ENCODE peak calls at places on chromosomes 2 and 18, in five cellular contexts. S, D, T, N and I are unnamed samples.

GRCh38 chr2:204145197-204146190 is 208.9 kb downstream of the ICOS start:
- DNase-seq in T (peak), D (peak), S (peak), N (peak), I (peak)

GRCh38 chr18:62751977-62752376 is 36.6 kb downstream of the PHLPP1 start:
- DNase-seq in T (no peak), N (no peak), S (no peak), D (no peak), I (no peak)

GRCh38 chr2:149329470-149330126 is 789 bp upstream of the LYPD6 start:
- DNase-seq in S (peak), T (peak), D (peak), N (no peak), I (peak)

GRCh38 chr2:48747319-48747718 is 8.2 kb downstream of the LHCGR start:
- DNase-seq in N (no peak), T (no peak), D (no peak), S (no peak), I (no peak)

GRCh38 chr2:94769733-94770132 is 101.5 kb upstream of the TEKT4 start:
- DNase-seq in T (no peak), S (no peak), N (no peak), D (no peak), I (no peak)

GRCh38 chr2:96427917-96428316 is 77.2 kb downstream of the NEURL3 start:
- DNase-seq in T (no peak), D (no peak), N (no peak), S (no peak), I (no peak)

GRCh38 chr18:69567813-69568488 is 167.3 kb downstream of the DOK6 start:
- DNase-seq in D (peak), S (no peak), N (no peak), T (no peak), I (no peak)

GRCh38 chr18:10417679-10418078 is 36.8 kb upstream of the APCDD1 start:
- DNase-seq in S (no peak), N (no peak), D (no peak), T (no peak), I (no peak)

GRCh38 chr2:115165529-115166109 is 723.2 kb downstream of the DPP10 start:
- DNase-seq in T (no peak), D (no peak), N (no peak), S (peak), I (no peak)

GRCh38 chr2:223528036-223528435 is 74.1 kb downstream of the SCG2 start:
- DNase-seq in T (no peak), N (no peak), S (no peak), D (no peak), I (no peak)

GRCh38 chr2:132604561-132604960 is 65.4 kb downstream of the LYPD1 start:
- DNase-seq in N (no peak), D (no peak), S (no peak), T (no peak), I (no peak)

GRCh38 chr2:86625096-86625495 is 1.4 kb upstream of the RNF103 start:
- DNase-seq in N (no peak), D (no peak), T (no peak), S (no peak), I (no peak)

GRCh38 chr2:61371027-61371426 is 99.9 kb downstream of the USP34 start:
- DNase-seq in N (no peak), T (no peak), D (no peak), S (no peak), I (no peak)

GRCh38 chr18:22946841-22947240 is 13.7 kb downstream of the RBBP8 start:
- DNase-seq in N (no peak), S (no peak), T (no peak), D (no peak), I (no peak)

GRCh38 chr2:172928754-172929153 is 146.9 kb upstream of the MAP3K20 start:
- DNase-seq in S (peak), N (no peak), T (no peak), D (no peak), I (no peak)

GRCh38 chr18:45253973-45254372 is 361.3 kb upstream of the SLC14A2 start:
- DNase-seq in D (no peak), N (no peak), T (no peak), S (no peak), I (no peak)

GRCh38 chr18:46677609-46678470 is 20.8 kb upstream of the LOXHD1 start:
- DNase-seq in T (no peak), S (peak), D (no peak), N (no peak), I (no peak)

GRCh38 chr2:32357545-32358482 is 991 bp downstream of the BIRC6 start:
- DNase-seq in D (peak), N (peak), S (peak), T (peak), I (peak)

GRCh38 chr18:58100154-58100553 is 56.1 kb downstream of the NEDD4L start:
- DNase-seq in N (no peak), S (no peak), T (no peak), D (no peak), I (no peak)

GRCh38 chr2:161161074-161161577 is 898 bp downstream of the TANK start:
- DNase-seq in N (no peak), D (no peak), S (no peak), T (no peak), I (no peak)

GRCh38 chr2:60157283-60157682 is 396.2 kb downstream of the BCL11A start:
- DNase-seq in S (no peak), T (no peak), D (no peak), N (no peak), I (no peak)

GRCh38 chr2:145563752-145564615 is 1044.1 kb upstream of the ZEB2 start:
- DNase-seq in D (no peak), T (no peak), N (no peak), S (no peak), I (no peak)

GRCh38 chr2:84958135-84959044 is 12.6 kb upstream of the KCMF1 start:
- DNase-seq in T (peak), D (no peak), S (no peak), N (no peak), I (no peak)
- TF ChIP-seq POLR2A in T (no peak), D (no peak), S (no peak), N (no peak), I (no peak)

GRCh38 chr2:231235217-231235616 is 36.8 kb downstream of the ARMC9 start:
- DNase-seq in S (no peak), N (no peak), T (no peak), D (no peak), I (no peak)
- TF ChIP-seq POLR2A in S (no peak), N (no peak), T (no peak), D (no peak), I (no peak)

DNA sequence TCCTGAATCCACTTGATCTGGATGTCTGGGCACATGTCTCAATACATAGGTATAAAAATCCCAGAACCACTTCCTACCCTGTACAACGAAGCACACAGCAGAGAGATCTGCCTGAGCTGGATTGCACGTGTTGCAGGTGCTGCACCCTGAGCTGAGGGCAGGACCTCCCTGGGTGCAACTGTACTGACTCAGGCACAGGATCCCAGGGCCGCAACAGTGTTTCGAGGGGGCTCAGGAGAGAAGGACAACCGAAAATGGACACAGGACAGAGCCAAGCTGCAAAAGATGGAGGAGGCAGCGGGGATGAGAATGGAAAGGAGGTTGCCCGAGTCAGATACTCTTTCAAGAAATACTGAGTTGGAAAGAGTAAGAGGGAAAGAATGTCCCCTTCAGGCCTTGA is 354.1 kb downstream of the EIPR1 start:
- DNase-seq in N (no peak), S (no peak), T (no peak), D (no peak), I (no peak)
- TF ChIP-seq POLR2A in N (no peak), S (no peak), T (no peak), D (no peak), I (no peak)

DNA sequence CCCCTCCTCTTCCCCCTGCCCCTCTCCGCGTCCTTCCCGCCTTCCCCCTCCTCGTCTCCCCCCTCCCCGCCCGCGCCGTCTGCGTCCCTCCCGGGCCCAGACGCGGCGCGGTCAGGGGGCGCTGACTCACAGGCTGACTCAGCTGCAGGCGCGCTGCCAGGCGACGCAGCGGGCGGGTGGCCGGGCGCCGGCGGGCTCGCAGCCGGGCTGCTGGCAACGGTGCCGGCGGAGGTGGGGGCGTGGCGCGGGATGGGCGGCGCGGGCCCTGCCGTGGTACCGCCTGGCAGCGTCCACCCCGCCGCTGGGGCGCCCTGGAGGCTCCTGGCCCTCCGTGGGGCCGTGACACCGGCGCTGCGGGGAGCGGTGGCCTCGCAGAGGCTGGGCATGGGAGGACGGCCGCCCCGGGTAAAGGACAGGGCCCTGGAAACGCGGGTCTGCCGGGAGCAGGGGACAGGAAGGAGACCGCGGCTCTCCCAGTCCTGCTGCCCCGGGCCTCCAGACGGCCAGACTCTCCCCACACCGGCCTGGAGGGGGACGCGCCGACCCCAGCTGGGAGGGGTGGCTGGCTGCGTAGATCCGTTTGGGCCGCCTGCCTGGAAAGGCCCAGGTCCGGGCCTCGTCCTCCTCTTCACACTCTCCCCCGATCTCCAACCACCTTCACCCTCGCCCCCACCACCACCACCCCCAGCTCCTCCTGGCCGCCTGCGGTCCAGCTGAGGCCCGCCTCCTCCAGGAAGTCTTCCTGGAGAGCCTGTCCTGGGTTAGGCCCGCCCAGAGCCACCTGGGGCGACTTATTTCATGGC is 10.0 kb upstream of the PROC start:
- DNase-seq in T (peak), S (peak), D (peak), N (peak), I (peak)
- TF ChIP-seq POLR2A in T (no peak), S (peak), D (peak), N (no peak), I (no peak)

GRCh38 chr2:8679827-8680731 is 1.8 kb upstream of the ID2 start:
- DNase-seq in N (no peak), T (no peak), D (no peak), S (peak), I (no peak)

GRCh38 chr2:8679567-8679826 is 2.4 kb upstream of the ID2 start:
- DNase-seq in N (no peak), D (no peak), T (no peak), S (no peak), I (no peak)

GRCh38 chr2:8677646-8678592 is 3.9 kb upstream of the ID2 start:
- DNase-seq in T (peak), D (peak), S (peak), N (peak), I (no peak)

GRCh38 chr2:8676915-8677645 is 4.8 kb upstream of the ID2 start:
- DNase-seq in T (no peak), D (no peak), S (no peak), N (no peak), I (no peak)

DNA sequence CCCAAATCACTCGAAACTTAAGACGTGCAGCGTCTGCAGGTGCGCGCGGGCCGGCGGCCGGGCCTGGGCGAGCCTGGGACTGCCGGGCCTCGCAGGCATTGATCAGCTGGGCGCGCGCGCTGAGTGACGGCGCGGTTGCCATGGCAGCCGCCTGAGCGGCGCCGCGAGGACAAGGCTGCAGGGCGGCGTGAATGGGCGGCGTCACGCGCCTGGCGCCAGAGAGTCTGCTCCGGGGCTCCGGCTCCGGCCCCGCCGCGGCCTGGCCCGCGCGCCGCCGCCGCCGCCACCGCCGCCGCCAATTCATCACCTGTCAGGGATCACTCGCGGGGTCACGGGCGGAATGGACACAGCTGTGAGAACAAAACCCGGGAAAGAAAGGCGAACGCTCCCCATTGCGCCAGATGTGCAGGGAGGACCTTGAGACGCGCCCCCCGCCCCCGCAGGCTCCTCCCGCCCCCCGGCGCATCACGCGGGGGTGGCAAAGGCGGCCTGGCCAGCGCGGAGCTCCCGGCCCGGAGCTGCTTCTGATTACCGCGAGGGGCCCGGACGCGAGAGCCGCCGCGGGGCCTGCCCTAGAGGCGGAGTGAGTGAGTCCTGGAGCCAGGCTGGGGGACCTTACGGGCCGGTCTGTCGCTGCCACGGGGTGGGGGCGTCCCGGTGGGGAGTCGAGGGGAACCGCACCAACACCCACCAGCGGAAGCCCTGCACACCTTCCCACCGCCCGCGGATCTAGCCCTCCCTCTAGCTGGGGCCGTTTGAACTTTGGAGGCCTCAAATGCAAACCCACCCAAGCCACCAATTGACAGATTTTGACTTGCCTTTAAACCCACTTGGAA is 2.9 kb upstream of the ID2 start:
- DNase-seq in N (peak), D (peak), T (peak), S (peak), I (peak)
- TF ChIP-seq POLR2A in N (no peak), D (peak), T (no peak), S (peak), I (no peak)

DNA sequence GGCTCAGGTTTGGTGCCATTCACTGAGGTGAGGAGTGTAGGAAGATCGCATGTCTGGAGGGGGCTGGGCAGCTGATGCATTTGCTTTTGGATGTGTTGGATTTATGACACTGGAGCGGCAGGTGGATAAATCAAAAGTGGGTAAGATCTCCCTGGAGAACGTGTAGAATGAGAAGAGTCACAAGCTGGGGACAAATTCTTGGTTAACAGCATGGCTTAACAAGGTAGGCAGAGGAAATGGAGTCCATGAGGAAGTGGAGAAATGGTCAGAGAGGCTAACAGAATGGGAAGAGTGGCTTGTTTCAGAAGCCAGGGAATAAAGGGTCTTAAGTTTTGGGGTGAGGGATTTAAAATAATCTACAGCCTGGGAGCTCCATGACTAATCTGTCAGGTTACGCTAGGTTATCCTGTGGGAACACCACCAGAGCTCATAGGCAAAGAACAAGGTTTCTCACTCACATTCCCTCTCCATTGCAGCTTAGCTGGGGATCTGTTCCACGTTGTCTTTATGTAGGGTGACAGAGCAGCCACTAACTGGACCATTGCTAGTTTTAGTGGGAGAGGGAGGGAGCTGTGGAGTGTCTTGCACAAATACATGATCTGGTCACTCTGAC is 12.8 kb downstream of the TSN start:
- DNase-seq in D (no peak), N (no peak), S (no peak), T (no peak), I (no peak)
- TF ChIP-seq POLR2A in D (no peak), N (no peak), S (no peak), T (no peak), I (no peak)

GRCh38 chr2:174191342-174191886 is 56.9 kb downstream of the OLA1 start:
- DNase-seq in T (no peak), N (no peak), S (no peak), D (no peak), I (no peak)
- TF ChIP-seq POLR2A in T (no peak), N (no peak), S (no peak), D (no peak), I (no peak)

GRCh38 chr2:240605867-240606743 is 19.2 kb upstream of the GPR35 start:
- DNase-seq in T (peak), N (peak), D (no peak), S (no peak), I (no peak)

GRCh38 chr2:240603081-240603835 is 16.7 kb downstream of the CAPN10 start:
- DNase-seq in D (peak), T (peak), S (no peak), N (peak), I (no peak)

GRCh38 chr2:240604291-240604938 is 17.9 kb downstream of the CAPN10 start:
- DNase-seq in S (peak), T (peak), N (peak), D (no peak), I (peak)

GRCh38 chr2:240603846-240604245 is 17.3 kb downstream of the CAPN10 start:
- DNase-seq in D (peak), N (peak), T (peak), S (no peak), I (no peak)

DNA sequence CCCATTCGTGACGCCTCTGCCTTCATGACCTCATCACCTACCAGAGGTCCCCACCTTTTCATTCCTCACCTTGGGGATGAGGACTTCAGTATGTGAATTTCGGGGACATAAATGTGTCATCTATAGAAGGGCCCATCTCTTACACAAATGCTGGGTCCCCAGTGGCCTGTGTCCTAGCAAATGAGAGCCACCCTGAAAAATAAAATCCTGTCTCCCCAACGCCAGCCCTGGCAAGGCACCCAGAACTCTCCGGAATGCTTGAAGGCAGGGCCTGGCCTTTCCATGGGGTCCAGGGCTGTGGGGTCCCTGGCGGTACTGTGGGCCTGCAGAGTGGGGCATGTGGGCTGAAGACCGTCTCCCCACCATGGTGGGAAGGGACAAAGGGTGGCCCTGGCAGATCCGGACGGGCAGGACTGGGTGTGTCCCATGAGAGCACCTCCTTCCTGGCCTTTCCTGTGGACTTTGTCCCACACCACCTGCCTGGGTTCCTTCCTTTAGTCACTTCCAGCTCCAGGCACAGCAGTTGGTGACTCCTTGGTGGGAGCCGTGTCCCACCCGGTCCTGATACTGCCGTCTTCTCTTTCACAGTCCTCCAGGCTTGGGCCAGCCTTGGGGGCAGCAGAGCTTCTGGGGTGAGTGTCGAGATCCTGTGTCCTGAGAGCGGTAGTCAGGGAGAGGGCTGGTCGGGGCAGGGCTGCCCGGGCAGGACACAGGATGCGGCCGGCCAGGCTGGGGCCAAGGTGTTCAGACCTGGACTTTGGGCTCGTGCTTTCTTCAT is 18.6 kb downstream of the CAPN10 start:
- DNase-seq in D (peak), N (peak), S (no peak), T (peak), I (no peak)
- TF ChIP-seq POLR2A in D (no peak), N (no peak), S (no peak), T (no peak), I (no peak)

DNA sequence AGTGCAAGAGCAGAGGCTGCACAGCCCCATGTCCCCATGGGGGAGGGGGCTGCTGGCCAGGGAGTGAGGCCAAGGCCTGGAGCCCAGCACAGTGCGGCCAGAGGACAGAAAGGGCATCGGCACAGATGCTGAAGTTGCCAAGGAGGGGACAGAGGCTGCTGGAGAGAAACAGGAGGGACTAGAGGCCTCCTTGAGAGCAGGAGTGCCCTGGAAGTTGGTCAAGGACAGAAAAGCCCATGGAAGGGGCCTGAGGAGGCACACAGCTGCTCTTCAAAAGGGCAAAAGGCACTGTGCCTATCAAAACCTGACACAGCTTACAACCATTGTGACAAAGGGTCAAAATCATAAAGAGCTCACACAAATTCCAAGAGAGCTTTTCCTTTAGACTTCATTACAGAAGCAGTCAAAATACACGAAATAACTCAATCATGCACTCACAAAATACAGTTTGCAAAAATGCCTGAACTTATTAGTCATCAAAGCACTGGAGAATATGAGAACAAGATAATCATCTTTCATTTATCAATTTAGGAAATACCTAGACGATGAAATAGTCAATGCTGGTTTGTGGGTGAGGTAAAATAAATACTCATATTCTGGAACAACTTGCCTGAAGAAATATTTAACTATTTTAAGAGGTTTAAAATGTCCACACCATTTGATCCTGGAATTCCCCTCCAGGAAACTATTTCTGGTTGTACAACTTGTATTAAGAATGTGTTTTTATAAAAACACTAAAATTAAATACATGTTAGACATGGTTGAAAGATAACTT is 79.6 kb downstream of the USP40 start:
- DNase-seq in S (no peak), N (no peak), T (no peak), D (peak), I (no peak)
- TF ChIP-seq POLR2A in S (no peak), N (no peak), T (no peak), D (no peak), I (no peak)